ENCODE peak calls at places on chromosomes 13 and 19, in six cellular contexts. J is neural progenitor cell, G is fibroblast of mammary gland, Q is ovary, K is astrocyte of the spinal cord, D is fibroblast of lung. W is an unnamed sample.

GRCh38 chr19:10568444-10568825 is 344 bp downstream of the CDKN2D start:
- DNase-seq in J (no peak), K (peak; percentile 22), D (no peak), G (no peak), Q (no peak), W (peak; percentile 57)

GRCh38 chr19:14113762-14114414 is 3.7 kb downstream of the PRKACA start:
- DNase-seq in G (no peak), D (no peak), Q (peak; percentile 73), K (no peak), J (no peak), W (no peak)

GRCh38 chr19:3338541-3339181 is 27.7 kb upstream of the NFIC start:
- DNase-seq in D (no peak), J (no peak), Q (no peak), K (no peak), G (no peak), W (no peak)

GRCh38 chr13:59477011-59477410 is 686.7 kb downstream of the DIAPH3 start:
- DNase-seq in D (no peak), G (no peak), J (no peak), K (no peak), Q (no peak), W (no peak)

GRCh38 chr19:48393559-48394330 is at the start of gene GRIN2D:
- DNase-seq in G (no peak), J (peak; percentile 76), D (peak; percentile 26), Q (no peak), K (peak; percentile 24), W (no peak)

GRCh38 chr13:101416181-101417042 is at the start of gene NALCN:
- DNase-seq in J (peak; percentile 71), D (peak; percentile 20), G (no peak), K (peak; percentile 27), Q (no peak), W (no peak)

GRCh38 chr19:8600816-8601215 is 9.7 kb downstream of the ADAMTS10 start:
- DNase-seq in K (no peak), D (no peak), G (no peak), J (no peak), Q (no peak), W (no peak)

GRCh38 chr19:29542776-29543175 is 17.0 kb downstream of the VSTM2B start:
- DNase-seq in K (no peak), G (no peak), J (no peak), Q (no peak), D (no peak), W (no peak)

GRCh38 chr19:8030906-8031305 is 21.7 kb upstream of the CCL25 start:
- DNase-seq in G (no peak), J (no peak), D (no peak), Q (no peak), K (no peak), W (no peak)

GRCh38 chr13:95317037-95317989 is 16.1 kb upstream of the ABCC4 start:
- DNase-seq in K (peak; percentile 33), Q (no peak), D (peak; percentile 28), J (no peak), G (peak; percentile 25), W (no peak)

GRCh38 chr19:55305491-55305890 is 19.6 kb downstream of the TMEM150B start:
- DNase-seq in J (peak; percentile 76), D (peak; percentile 26), G (no peak), Q (peak; percentile 51), K (no peak), W (no peak)

GRCh38 chr13:49836516-49836915 is 44.0 kb upstream of the KPNA3 start:
- DNase-seq in G (no peak), Q (no peak), K (peak; percentile 47), J (peak; percentile 71), D (peak; percentile 10), W (no peak)

GRCh38 chr13:59898066-59898465 is 265.7 kb downstream of the DIAPH3 start:
- DNase-seq in D (no peak), G (no peak), J (no peak), K (no peak), Q (no peak), W (no peak)

GRCh38 chr19:46198756-46199155 is 30.8 kb upstream of the IGFL1 start:
- DNase-seq in K (no peak), Q (no peak), J (no peak), D (no peak), G (no peak), W (no peak)

GRCh38 chr13:114119196-114119595 is 13.2 kb downstream of the RASA3 start:
- DNase-seq in G (peak; percentile 84), D (peak; percentile 90), K (peak; percentile 91), J (peak; percentile 77), Q (no peak), W (peak; percentile 92)

GRCh38 chr13:44331912-44332840 is 41.4 kb upstream of the SERP2 start:
- DNase-seq in K (peak; percentile 99), J (peak; percentile 31), Q (peak; percentile 91), D (peak; percentile 92), G (peak; percentile 90), W (peak; percentile 76)

GRCh38 chr19:5138606-5139594 is 170.0 kb downstream of the KDM4B start:
- DNase-seq in K (peak; percentile 87), J (no peak), D (peak; percentile 20), G (peak; percentile 58), Q (peak; percentile 20), W (peak; percentile 60)

GRCh38 chr13:65990684-65991083 is 1239.5 kb downstream of the PCDH9 start:
- DNase-seq in G (no peak), D (no peak), J (no peak), K (no peak), Q (no peak), W (no peak)

DNA sequence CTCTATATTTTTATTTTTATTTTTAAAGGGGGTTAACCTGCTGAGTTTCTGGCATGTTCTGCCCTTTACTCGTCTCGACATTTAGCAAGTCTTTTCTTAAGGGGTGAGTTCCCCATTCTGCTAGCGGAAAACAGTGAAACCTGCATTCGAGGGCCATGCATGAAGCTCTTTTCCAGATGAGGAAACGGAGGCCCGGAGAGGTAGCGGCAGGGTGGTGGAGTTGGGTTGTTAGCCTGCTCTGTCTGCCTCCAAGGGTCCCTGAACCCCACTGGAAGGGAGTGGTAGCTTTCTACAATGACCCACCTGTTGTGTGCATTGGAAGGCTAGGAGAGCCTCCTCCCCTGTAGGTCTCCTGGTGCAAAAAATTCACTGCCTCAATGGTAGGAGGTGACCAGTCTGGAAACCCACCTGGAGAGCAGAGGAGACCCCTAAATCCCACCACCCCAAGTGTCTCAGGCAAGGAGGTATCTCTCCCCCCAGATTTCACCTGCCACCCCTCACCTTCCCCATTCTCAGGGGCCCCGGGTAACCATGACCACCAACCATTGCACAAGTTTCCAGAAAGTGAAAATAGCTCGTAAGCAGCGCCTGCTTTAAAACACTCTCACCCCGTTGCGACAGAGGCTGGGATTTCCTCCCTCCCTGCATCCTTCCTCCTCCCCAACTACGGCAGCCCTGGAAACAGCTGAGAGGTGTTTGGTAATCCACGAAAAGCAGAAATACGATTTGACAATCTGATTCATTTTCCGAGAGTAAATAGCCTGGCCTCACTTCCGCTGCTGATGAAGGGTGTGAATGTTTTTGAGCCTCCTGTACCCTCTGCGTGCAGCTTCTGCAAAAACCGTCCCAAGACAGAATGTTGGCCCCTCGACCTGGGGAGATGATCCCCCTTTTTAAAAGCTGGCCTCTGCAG is 3.5 kb downstream of the KLF2 start:
- DNase-seq in J (no peak), G (peak; percentile 91), Q (peak; percentile 75), K (peak; percentile 38), D (peak; percentile 96), W (peak; percentile 80)
- H3K4me3 ChIP-seq in J (no peak overlapping the region), G (no peak overlapping the region), Q (peak overlapping the region; percentile 70), K (no peak overlapping the region), D (peak overlapping the region; percentile 21), W (peak overlapping the region; percentile 3)

GRCh38 chr19:22527554-22527953 is 105.4 kb upstream of the ZNF98 start:
- DNase-seq in J (no peak), K (no peak), Q (peak; percentile 49), G (no peak), D (no peak), W (no peak)
- TF ChIP-seq CTCF in J (no peak), K (no peak), Q (no peak), G (no peak), D (no peak), W (no peak)

DNA sequence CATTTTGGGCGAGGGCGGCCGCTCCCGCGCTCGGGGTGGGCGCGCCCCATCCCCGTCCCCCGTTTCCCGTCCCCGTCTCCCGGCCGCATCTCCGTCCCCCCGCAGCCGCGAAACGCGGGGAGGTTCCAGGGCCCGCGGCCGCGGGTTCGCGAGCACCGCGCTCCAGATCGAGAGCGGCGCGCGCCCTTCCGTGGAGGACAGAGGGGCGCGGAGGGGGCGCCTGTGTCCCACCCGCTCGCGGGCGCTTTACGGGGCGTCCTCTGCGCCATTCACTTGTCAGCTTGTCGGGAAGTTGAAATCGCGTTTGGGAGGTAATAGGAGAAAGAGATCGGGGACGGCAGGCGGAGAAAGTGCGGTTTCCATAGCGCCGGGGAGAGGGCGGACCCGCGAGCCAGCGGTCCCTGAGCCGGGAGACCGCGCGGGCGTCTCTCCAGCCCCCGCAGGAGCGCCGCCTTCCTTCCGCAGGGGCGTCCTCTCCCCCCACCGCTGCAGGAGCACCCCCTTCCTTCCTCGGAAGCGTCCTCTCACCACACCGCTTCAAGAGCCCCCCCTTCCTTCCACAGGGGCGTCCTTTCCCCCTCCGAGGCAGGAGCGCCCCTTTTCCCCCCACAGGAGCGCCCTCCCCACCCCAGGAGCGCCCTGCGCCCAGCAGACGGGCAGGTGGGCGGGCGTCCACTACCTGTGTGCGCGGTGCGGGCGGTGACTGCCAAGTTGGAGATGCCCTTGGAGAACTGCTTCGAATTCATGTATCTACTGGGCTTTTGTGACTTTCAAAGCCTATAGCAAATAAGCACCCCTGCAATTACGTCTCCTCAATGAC is 962 bp upstream of the IRS2 start:
- DNase-seq in J (peak; percentile 84), K (peak; percentile 42), Q (peak; percentile 67), G (peak; percentile 49), D (no peak), W (no peak)
- H3K4me3 ChIP-seq in J (peak overlapping the region; percentile 95), K (peak overlapping the region; percentile 63), Q (peak overlapping the region; percentile 68), G (peak overlapping the region; percentile 65), D (peak overlapping the region; percentile 56), W (peak overlapping the region; percentile 76)

GRCh38 chr13:42878721-42879120 is 97.3 kb downstream of the FAM216B start:
- DNase-seq in G (peak; percentile 65), J (no peak), K (peak; percentile 38), Q (no peak), D (no peak), W (no peak)

GRCh38 chr13:42873081-42873480 is 91.7 kb downstream of the FAM216B start:
- DNase-seq in J (no peak), D (no peak), G (no peak), K (no peak), Q (no peak), W (no peak)

GRCh38 chr13:42876810-42877550 is 95.6 kb downstream of the FAM216B start:
- DNase-seq in K (peak; percentile 43), D (peak; percentile 49), Q (no peak), J (no peak), G (peak; percentile 87), W (peak; percentile 60)

GRCh38 chr13:42876270-42876714 is 94.9 kb downstream of the FAM216B start:
- DNase-seq in J (no peak), D (no peak), Q (no peak), K (peak; percentile 5), G (no peak), W (no peak)

DNA sequence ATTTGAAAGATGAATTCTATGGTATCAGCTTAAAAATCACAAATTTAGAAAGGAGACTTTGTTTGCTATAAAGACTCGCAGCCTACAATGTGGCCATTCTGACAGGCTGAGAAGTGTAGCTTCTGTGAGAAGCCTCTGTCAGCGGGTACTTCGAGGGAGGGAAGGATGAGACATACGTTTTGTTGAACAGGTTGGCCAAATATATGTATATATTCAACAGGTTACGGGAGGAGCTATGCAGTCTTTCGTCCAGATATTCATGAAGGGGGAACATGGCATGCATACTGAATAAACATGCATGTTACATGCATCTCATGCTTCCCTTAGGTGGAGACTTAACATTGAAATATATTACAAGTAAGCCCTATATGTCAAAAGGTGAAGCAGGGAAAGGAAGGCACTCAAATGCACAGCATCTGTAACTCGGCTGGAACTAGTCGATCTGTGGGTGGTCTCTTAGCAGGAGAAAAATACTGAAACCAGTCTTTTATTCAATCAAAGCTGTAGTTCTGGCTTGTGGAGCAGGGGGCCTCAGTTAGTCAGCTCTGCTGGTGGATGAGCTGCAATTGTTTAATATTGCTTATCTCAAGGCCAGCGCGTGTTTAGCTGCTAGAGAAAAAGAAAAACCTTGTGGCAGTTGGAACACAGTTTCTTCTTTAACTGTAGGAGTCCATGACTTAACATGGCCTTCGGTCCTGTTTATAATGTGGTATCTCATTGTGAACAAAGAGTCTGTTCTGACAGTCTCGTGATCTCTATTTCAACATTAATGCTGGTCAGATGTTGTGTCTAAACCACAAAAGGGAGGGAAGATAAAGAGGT is 94.3 kb downstream of the FAM216B start:
- DNase-seq in G (peak; percentile 48), Q (peak; percentile 56), K (peak; percentile 60), J (peak; percentile 76), D (peak; percentile 69), W (peak; percentile 50)
- TF ChIP-seq CTCF in G (peak; percentile 35), Q (no peak), K (peak; percentile 46), J (peak; percentile 51), D (peak; percentile 58), W (peak; percentile 8)